ENCODE peak calls at places on chromosomes 12 and 14, in eight cellular contexts. E, Y, I, F, G, W, Q and X are unnamed samples.

GRCh38 chr12:95963104-95963503 is 20.0 kb downstream of the AMDHD1 start:
- DNase-seq in E (no peak), Y (no peak), I (no peak), F (no peak), G (no peak), W (peak; percentile 71), Q (no peak), X (no peak)

GRCh38 chr12:106296179-106296877 is 6.2 kb upstream of the TCP11L2 start:
- DNase-seq in E (no peak), Y (no peak), I (no peak), F (no peak), G (no peak), W (no peak), Q (no peak), X (peak; percentile 61)

GRCh38 chr12:127685476-127686234 is 581.3 kb upstream of the TMEM132C start:
- DNase-seq in E (no peak), Y (no peak), I (no peak), F (no peak), G (no peak), W (no peak), Q (no peak), X (no peak)

GRCh38 chr12:117607778-117608177 is 246.4 kb upstream of the NOS1 start:
- DNase-seq in E (no peak), Y (no peak), I (no peak), F (no peak), G (no peak), W (no peak), Q (no peak), X (no peak)

GRCh38 chr14:98935921-98936320 is 336.1 kb downstream of the BCL11B start:
- DNase-seq in E (no peak), Y (no peak), I (no peak), F (no peak), G (no peak), W (no peak), Q (no peak), X (no peak)

GRCh38 chr12:41286426-41286825 is 98.3 kb downstream of the PDZRN4 start:
- DNase-seq in E (no peak), Y (no peak), I (peak; percentile 49), F (no peak), G (no peak), W (peak; percentile 85), Q (no peak), X (peak; percentile 15)

GRCh38 chr12:31245822-31246469 is 80.0 kb downstream of the SINHCAF start:
- DNase-seq in E (no peak), Y (no peak), I (no peak), F (no peak), G (no peak), W (peak; percentile 85), Q (no peak), X (no peak)

GRCh38 chr12:41013921-41014642 is 174.0 kb upstream of the PDZRN4 start:
- DNase-seq in E (no peak), Y (no peak), I (no peak), F (no peak), G (no peak), W (no peak), Q (no peak), X (no peak)

GRCh38 chr12:104411826-104412626 is 44.7 kb upstream of the CHST11 start:
- DNase-seq in E (no peak), Y (no peak), I (no peak), F (no peak), G (no peak), W (no peak), Q (no peak), X (no peak)

GRCh38 chr12:89384050-89384749 is 31.9 kb upstream of the DUSP6 start:
- DNase-seq in E (peak; percentile 46), Y (no peak), I (peak; percentile 59), F (no peak), G (no peak), W (peak; percentile 56), Q (no peak), X (peak; percentile 56)

GRCh38 chr12:23757541-23757962 is 191.9 kb downstream of the SOX5 start:
- DNase-seq in E (no peak), Y (no peak), I (peak; percentile 25), F (no peak), G (no peak), W (peak; percentile 73), Q (no peak), X (no peak)

GRCh38 chr14:104991896-104992230 is 6.3 kb downstream of the CLBA1 start:
- DNase-seq in E (no peak), Y (no peak), I (no peak), F (no peak), G (no peak), W (no peak), Q (no peak), X (no peak)

GRCh38 chr12:47249082-47249481 is 169.3 kb upstream of the AMIGO2 start:
- DNase-seq in E (no peak), Y (no peak), I (no peak), F (no peak), G (no peak), W (no peak), Q (no peak), X (no peak)

GRCh38 chr12:22477894-22478287 is 66.5 kb downstream of the C2CD5 start:
- DNase-seq in E (no peak), Y (no peak), I (no peak), F (no peak), G (no peak), W (no peak), Q (no peak), X (no peak)

GRCh38 chr14:79186523-79186922 is 1016.4 kb downstream of the NRXN3 start:
- DNase-seq in E (no peak), Y (no peak), I (no peak), F (no peak), G (no peak), W (no peak), Q (no peak), X (no peak)

GRCh38 chr14:90140956-90141316 is 79.1 kb downstream of the KCNK13 start:
- DNase-seq in E (no peak), Y (no peak), I (no peak), F (no peak), G (no peak), W (peak; percentile 63), Q (no peak), X (no peak)

GRCh38 chr12:46454981-46455380 is 82.4 kb upstream of the SLC38A2 start:
- DNase-seq in E (no peak), Y (no peak), I (no peak), F (no peak), G (no peak), W (no peak), Q (no peak), X (no peak)

GRCh38 chr12:52243774-52244614 is 11.0 kb downstream of the KRT7 start:
- DNase-seq in E (peak; percentile 84), Y (peak; percentile 76), I (no peak), F (peak; percentile 76), G (peak; percentile 25), W (peak; percentile 99), Q (peak; percentile 80), X (peak; percentile 59)

GRCh38 chr14:60642270-60642789 is 6.9 kb downstream of the SIX1 start:
- DNase-seq in E (no peak), Y (no peak), I (no peak), F (no peak), G (no peak), W (no peak), Q (no peak), X (peak; percentile 32)

GRCh38 chr14:73785834-73786631 is 65.6 kb upstream of the PTGR2 start:
- DNase-seq in E (peak; percentile 83), Y (peak; percentile 93), I (no peak), F (peak; percentile 64), G (peak; percentile 43), W (peak; percentile 81), Q (peak; percentile 75), X (peak; percentile 86)

GRCh38 chr14:24130717-24131548 is 474 bp downstream of the FITM1 start:
- DNase-seq in E (peak; percentile 74), Y (no peak), I (no peak), F (no peak), G (no peak), W (no peak), Q (no peak), X (no peak)

GRCh38 chr12:128268348-128268725 is 1.4 kb downstream of the TMEM132C start:
- DNase-seq in E (no peak), Y (no peak), I (peak; percentile 6), F (no peak), G (no peak), W (peak; percentile 79), Q (no peak), X (no peak)

GRCh38 chr14:79749051-79749450 is 462.3 kb downstream of the DIO2 start:
- DNase-seq in E (no peak), Y (no peak), I (no peak), F (no peak), G (no peak), W (peak; percentile 69), Q (no peak), X (no peak)

GRCh38 chr12:106138646-106139421 is at the start of gene NUAK1:
- DNase-seq in E (peak; percentile 80), Y (peak; percentile 58), I (peak; percentile 64), F (no peak), G (no peak), W (peak; percentile 95), Q (no peak), X (peak; percentile 86)

GRCh38 chr12:26153421-26154154 is 28.8 kb upstream of the BHLHE41 start:
- DNase-seq in E (no peak), Y (peak; percentile 58), I (no peak), F (no peak), G (no peak), W (no peak), Q (no peak), X (peak; percentile 70)

GRCh38 chr14:68474741-68475140 is 318.1 kb downstream of the ZFP36L1 start:
- DNase-seq in E (no peak), Y (no peak), I (no peak), F (no peak), G (no peak), W (no peak), Q (no peak), X (no peak)

GRCh38 chr14:58832010-58832409 is 194.2 kb downstream of the DACT1 start:
- DNase-seq in E (no peak), Y (no peak), I (no peak), F (no peak), G (no peak), W (peak; percentile 93), Q (no peak), X (no peak)

GRCh38 chr12:10182662-10183061 is 3.8 kb downstream of the TMEM52B start:
- DNase-seq in E (no peak), Y (no peak), I (no peak), F (no peak), G (no peak), W (no peak), Q (no peak), X (peak; percentile 32)

GRCh38 chr14:97219356-97220017 is 422.3 kb downstream of the VRK1 start:
- DNase-seq in E (no peak), Y (no peak), I (no peak), F (no peak), G (no peak), W (no peak), Q (peak; percentile 37), X (no peak)

GRCh38 chr12:25855716-25856115 is 102.8 kb upstream of the RASSF8 start:
- DNase-seq in E (no peak), Y (no peak), I (no peak), F (no peak), G (no peak), W (no peak), Q (no peak), X (no peak)

GRCh38 chr14:96264850-96265249 is 8.8 kb downstream of the BDKRB1 start:
- DNase-seq in E (no peak), Y (peak; percentile 67), I (no peak), F (no peak), G (no peak), W (peak; percentile 50), Q (no peak), X (no peak)

GRCh38 chr14:90559811-90560492 is 163.1 kb downstream of the CALM1 start:
- DNase-seq in E (peak; percentile 7), Y (no peak), I (no peak), F (no peak), G (no peak), W (peak; percentile 57), Q (no peak), X (no peak)

GRCh38 chr12:117897379-117898161 is 71.2 kb downstream of the KSR2 start:
- DNase-seq in E (no peak), Y (no peak), I (no peak), F (no peak), G (no peak), W (no peak), Q (no peak), X (no peak)